ENCODE peak calls at places on chromosomes 11 and 22, in four cellular contexts. T is effector memory CD4-positive, alpha-beta T cell; R is IMR-90; S is heart right ventricle. V is an unnamed sample.

GRCh38 chr22:28884754-28885375 is 1.5 kb downstream of the ZNRF3 start:
- DNase-seq in T (no peak), R (no peak), S (no peak), V (no peak)

GRCh38 chr11:129723964-129724291 is 91.7 kb upstream of the TMEM45B start:
- DNase-seq in T (no peak), R (no peak), S (no peak), V (no peak)

GRCh38 chr11:4830909-4831308 is 9.8 kb downstream of the OR51F2 start:
- DNase-seq in T (no peak), R (no peak), S (no peak), V (no peak)

GRCh38 chr11:19071255-19071654 is 10.7 kb upstream of the MRGPRX2 start:
- DNase-seq in T (peak; percentile 7), R (peak; percentile 82), S (peak; percentile 59), V (peak; percentile 94)

GRCh38 chr11:102196351-102196750 is 86.1 kb downstream of the YAP1 start:
- DNase-seq in T (no peak), R (no peak), S (no peak), V (no peak)

GRCh38 chr11:328012-328411 is 7.4 kb upstream of the IFITM3 start:
- DNase-seq in T (no peak), R (no peak), S (no peak), V (no peak)

GRCh38 chr11:122895591-122895990 is 13.0 kb downstream of the JHY start:
- DNase-seq in T (no peak), R (no peak), S (no peak), V (no peak)

GRCh38 chr22:48898524-48899377 is 928.9 kb downstream of the BRD1 start:
- DNase-seq in T (no peak), R (no peak), S (no peak), V (no peak)

GRCh38 chr22:44292007-44292370 is 20.8 kb downstream of the SHISAL1 start:
- DNase-seq in T (no peak), R (no peak), S (no peak), V (no peak)

GRCh38 chr11:71322861-71323582 is 70.6 kb upstream of the SHANK2 start:
- DNase-seq in T (no peak), R (no peak), S (no peak), V (no peak)

GRCh38 chr11:118820412-118821357 is 29.7 kb upstream of the DDX6 start:
- DNase-seq in T (no peak), R (no peak), S (peak; percentile 79), V (peak; percentile 8)

GRCh38 chr11:124863137-124863825 is 2.0 kb upstream of the ROBO3 start:
- DNase-seq in T (no peak), R (peak; percentile 35), S (no peak), V (peak; percentile 55)

GRCh38 chr11:33263549-33263948 is 6.4 kb downstream of the HIPK3 start:
- DNase-seq in T (no peak), R (no peak), S (no peak), V (no peak)

GRCh38 chr22:50019316-50019715 is 6.8 kb upstream of the IL17REL start:
- DNase-seq in T (no peak), R (no peak), S (no peak), V (no peak)

GRCh38 chr22:47156352-47157092 is 394.1 kb downstream of the TBC1D22A start:
- DNase-seq in T (no peak), R (no peak), S (peak; percentile 7), V (no peak)

GRCh38 chr11:93329936-93330445 is 551 bp upstream of the DEUP1 start:
- DNase-seq in T (no peak), R (no peak), S (no peak), V (peak; percentile 1)

GRCh38 chr11:118898400-118899295 is 15.0 kb downstream of the CXCR5 start:
- DNase-seq in T (no peak), R (no peak), S (no peak), V (no peak)

GRCh38 chr11:28770806-28771205 is 662.6 kb downstream of the METTL15 start:
- DNase-seq in T (no peak), R (peak; percentile 26), S (no peak), V (peak; percentile 30)

GRCh38 chr11:95330332-95330731 is 99.3 kb upstream of the SESN3 start:
- DNase-seq in T (no peak), R (no peak), S (no peak), V (no peak)

GRCh38 chr22:50314455-50315288 is 7.2 kb upstream of the PLXNB2 start:
- DNase-seq in T (peak; percentile 16), R (no peak), S (peak; percentile 61), V (no peak)

GRCh38 chr11:128678017-128678416 is 15.9 kb upstream of the FLI1 start:
- DNase-seq in T (no peak), R (no peak), S (no peak), V (no peak)

GRCh38 chr11:10784229-10785145 is 24.2 kb downstream of the EIF4G2 start:
- DNase-seq in T (no peak), R (peak; percentile 35), S (peak; percentile 26), V (peak; percentile 48)

GRCh38 chr11:45048870-45049825 is 97.3 kb upstream of the PRDM11 start:
- DNase-seq in T (no peak), R (peak; percentile 11), S (no peak), V (peak; percentile 72)

GRCh38 chr11:120394119-120394518 is 57.9 kb downstream of the ARHGEF12 start:
- DNase-seq in T (no peak), R (no peak), S (no peak), V (no peak)

GRCh38 chr11:130388607-130389205 is 39.7 kb downstream of the ADAMTS8 start:
- DNase-seq in T (no peak), R (peak; percentile 27), S (no peak), V (no peak)

GRCh38 chr11:67389477-67389876 is 2.3 kb upstream of the RAD9A start:
- DNase-seq in T (no peak), R (no peak), S (peak; percentile 50), V (peak; percentile 65)

GRCh38 chr11:2446590-2447252 is 1.9 kb downstream of the KCNQ1 start:
- DNase-seq in T (no peak), R (no peak), S (no peak), V (no peak)

GRCh38 chr11:114106986-114107385 is 47.5 kb downstream of the ZBTB16 start:
- DNase-seq in T (no peak), R (no peak), S (no peak), V (no peak)
- H3K27ac ChIP-seq in T (no peak overlapping the region), R (no peak overlapping the region), S (no peak overlapping the region), V (no peak overlapping the region)

DNA sequence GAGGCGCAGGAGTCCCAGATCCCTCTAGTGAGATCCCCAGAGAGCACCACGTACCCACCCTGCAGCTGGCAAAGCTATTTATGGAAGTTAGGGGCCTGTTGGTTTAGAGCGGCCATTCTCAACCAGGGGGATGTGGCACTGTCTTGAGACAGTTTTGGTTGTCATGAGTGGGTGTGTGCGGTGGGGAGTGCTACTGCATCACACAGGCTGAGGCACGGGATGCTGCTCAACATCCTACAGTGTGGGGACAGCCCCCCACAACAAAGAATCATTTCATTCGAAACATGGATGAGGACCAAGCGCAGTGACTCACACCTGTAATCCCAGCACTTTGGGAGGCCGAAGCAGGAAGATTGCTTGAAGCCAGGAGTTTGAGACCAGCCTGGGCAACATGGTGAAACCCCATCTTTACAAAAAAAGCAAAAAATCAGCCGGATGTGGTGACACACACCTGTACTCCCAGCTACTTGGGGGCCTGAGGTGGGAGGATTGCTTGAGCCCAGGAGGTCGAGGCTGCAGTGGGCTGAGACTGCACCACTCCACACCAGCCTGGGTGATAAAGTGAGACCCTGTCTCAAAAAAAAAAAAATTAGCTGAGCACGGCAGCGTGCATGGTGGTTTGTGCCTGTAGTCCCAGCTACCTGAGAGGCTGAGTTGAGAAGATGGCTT is 28.2 kb downstream of the GGT5 start:
- DNase-seq in T (no peak), R (no peak), S (no peak), V (no peak)
- H3K27ac ChIP-seq in T (no peak overlapping the region), R (no peak overlapping the region), S (no peak overlapping the region), V (no peak overlapping the region)

GRCh38 chr11:41963406-41963805 is 504.0 kb upstream of the LRRC4C start:
- DNase-seq in T (no peak), R (no peak), S (no peak), V (no peak)
- H3K27ac ChIP-seq in T (no peak overlapping the region), R (no peak overlapping the region), S (no peak overlapping the region), V (no peak overlapping the region)

GRCh38 chr11:61532136-61533038 is 23.8 kb downstream of the LRRC10B start:
- DNase-seq in T (no peak), R (no peak), S (no peak), V (peak; percentile 33)

GRCh38 chr11:61533401-61533800 is 24.9 kb downstream of the LRRC10B start:
- DNase-seq in T (no peak), R (no peak), S (no peak), V (no peak)

GRCh38 chr11:61533039-61533375 is 24.5 kb downstream of the LRRC10B start:
- DNase-seq in T (no peak), R (no peak), S (no peak), V (no peak)

GRCh38 chr11:61529537-61530225 is 21.1 kb downstream of the LRRC10B start:
- DNase-seq in T (no peak), R (no peak), S (peak; percentile 46), V (no peak)

DNA sequence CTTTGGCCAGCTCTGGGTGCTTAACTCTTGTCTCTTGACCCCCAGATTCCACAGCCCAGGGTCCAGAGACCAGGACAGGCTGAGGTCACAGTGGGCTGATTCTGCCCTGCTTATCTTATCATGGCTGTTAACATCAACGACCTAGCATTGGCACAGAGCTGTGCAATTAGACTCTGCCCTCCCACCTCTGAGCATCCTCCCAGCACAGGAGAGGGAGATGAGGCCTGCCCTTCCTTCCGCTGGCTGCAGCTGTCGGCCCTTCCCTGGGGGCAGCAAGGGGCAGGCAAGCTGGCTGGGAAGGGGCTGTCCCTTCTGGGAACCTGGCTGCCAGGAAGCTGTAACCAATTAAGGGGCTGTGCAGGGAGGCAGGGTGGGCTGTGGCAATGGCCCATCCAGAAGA is 22.5 kb downstream of the LRRC10B start:
- DNase-seq in T (no peak), R (no peak), S (no peak), V (no peak)
- H3K27ac ChIP-seq in T (no peak overlapping the region), R (no peak overlapping the region), S (no peak overlapping the region), V (no peak overlapping the region)

GRCh38 chr11:6228520-6228919 is 5.9 kb downstream of the FHIP1B start:
- DNase-seq in T (no peak), R (no peak), S (no peak), V (no peak)
- H3K27ac ChIP-seq in T (no peak overlapping the region), R (no peak overlapping the region), S (no peak overlapping the region), V (no peak overlapping the region)

DNA sequence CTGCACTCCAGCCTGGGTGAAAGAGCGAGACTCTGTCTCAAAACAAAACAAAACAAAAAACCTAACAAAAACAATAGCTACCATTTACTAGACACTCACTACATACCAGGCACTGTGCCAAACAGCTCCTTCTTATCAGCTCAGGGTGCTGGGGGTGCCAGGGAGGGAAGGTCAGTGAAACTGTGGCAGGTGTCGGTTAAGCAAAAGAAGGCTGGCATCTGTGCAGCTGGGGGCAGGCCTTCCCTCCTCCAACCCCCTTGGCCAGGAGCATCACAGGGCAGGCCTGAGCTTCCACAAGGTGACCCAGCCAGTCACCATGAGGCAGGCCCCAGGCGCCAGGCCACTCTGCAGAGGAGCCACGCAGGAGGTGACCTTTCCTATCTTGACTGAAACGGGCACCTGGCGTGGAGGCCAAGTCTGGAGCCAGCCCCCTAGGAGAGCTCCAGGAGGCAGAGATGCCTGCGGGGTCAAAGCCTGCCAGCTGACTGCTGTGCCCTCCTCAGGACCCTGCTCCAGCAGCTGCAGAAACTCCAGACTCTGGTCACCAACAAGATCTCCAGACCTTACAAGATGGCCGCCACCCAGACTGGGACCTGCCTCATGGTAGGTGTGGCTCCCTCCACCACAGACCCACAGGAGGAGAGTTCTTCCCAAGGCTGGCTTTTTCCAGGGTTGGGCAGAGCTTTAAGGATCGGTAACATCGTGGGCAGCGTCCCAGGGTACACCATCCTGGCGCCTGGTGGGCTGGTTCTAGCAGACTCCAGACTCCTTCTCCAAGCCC is 31.3 kb upstream of the DGKZ start:
- DNase-seq in T (no peak), R (no peak), S (peak; percentile 75), V (peak; percentile 26)
- H3K27ac ChIP-seq in T (no peak overlapping the region), R (no peak overlapping the region), S (peak overlapping the region; percentile 46), V (no peak overlapping the region)

V was measured in cardiac muscle cell.